ENCODE peak calls at places on chromosomes 1 and 21, in ten cellular contexts. One of them, this sample, is unnamed.

GRCh38 chr1:153100241-153100640 is 5.9 kb upstream of the SPRR2E start:
- DNase-seq in body of pancreas: no peak
- DNase-seq in A549: peak
- DNase-seq in IMR-90: peak
- DNase-seq in heart left ventricle: no peak
- DNase-seq in uterus: no peak
- DNase-seq in prostate gland: no peak
- DNase-seq in adrenal gland: no peak
- DNase-seq in NB4: no peak
- DNase-seq in tibial nerve: no peak
- DNase-seq in this sample: no peak

GRCh38 chr1:117336087-117336817 is 31.0 kb upstream of the MAN1A2 start:
- DNase-seq in adrenal gland: no peak
- DNase-seq in tibial nerve: no peak
- DNase-seq in uterus: no peak
- DNase-seq in body of pancreas: no peak
- DNase-seq in IMR-90: peak
- DNase-seq in heart left ventricle: peak
- DNase-seq in NB4: no peak
- DNase-seq in A549: no peak
- DNase-seq in prostate gland: no peak
- DNase-seq in this sample: no peak

GRCh38 chr1:64922336-64922735 is 44.0 kb downstream of the JAK1 start:
- DNase-seq in IMR-90: no peak
- DNase-seq in uterus: no peak
- DNase-seq in heart left ventricle: no peak
- DNase-seq in NB4: no peak
- DNase-seq in prostate gland: no peak
- DNase-seq in body of pancreas: no peak
- DNase-seq in adrenal gland: no peak
- DNase-seq in tibial nerve: no peak
- DNase-seq in A549: no peak
- DNase-seq in this sample: no peak

GRCh38 chr1:100539836-100540536 is 2.0 kb downstream of the GPR88 start:
- DNase-seq in body of pancreas: peak
- DNase-seq in uterus: no peak
- DNase-seq in prostate gland: no peak
- DNase-seq in A549: peak
- DNase-seq in tibial nerve: no peak
- DNase-seq in adrenal gland: no peak
- DNase-seq in heart left ventricle: no peak
- DNase-seq in IMR-90: peak
- DNase-seq in NB4: peak
- DNase-seq in this sample: no peak

GRCh38 chr1:221272940-221273339 is 393.7 kb downstream of the HLX start:
- DNase-seq in prostate gland: no peak
- DNase-seq in NB4: no peak
- DNase-seq in heart left ventricle: no peak
- DNase-seq in tibial nerve: no peak
- DNase-seq in A549: peak
- DNase-seq in body of pancreas: peak
- DNase-seq in IMR-90: no peak
- DNase-seq in uterus: no peak
- DNase-seq in adrenal gland: no peak
- DNase-seq in this sample: no peak

GRCh38 chr1:111199881-111200801 is at the start of gene DENND2D:
- DNase-seq in prostate gland: no peak
- DNase-seq in adrenal gland: peak
- DNase-seq in tibial nerve: no peak
- DNase-seq in IMR-90: no peak
- DNase-seq in body of pancreas: peak
- DNase-seq in A549: no peak
- DNase-seq in uterus: no peak
- DNase-seq in heart left ventricle: peak
- DNase-seq in NB4: peak
- DNase-seq in this sample: peak

GRCh38 chr1:156435551-156436318 is 64.8 kb downstream of the MEF2D start:
- DNase-seq in body of pancreas: no peak
- DNase-seq in adrenal gland: no peak
- DNase-seq in A549: no peak
- DNase-seq in IMR-90: no peak
- DNase-seq in heart left ventricle: no peak
- DNase-seq in uterus: no peak
- DNase-seq in NB4: no peak
- DNase-seq in tibial nerve: no peak
- DNase-seq in prostate gland: no peak
- DNase-seq in this sample: no peak

GRCh38 chr21:16125274-16125673 is 395.5 kb downstream of the USP25 start:
- DNase-seq in tibial nerve: no peak
- DNase-seq in uterus: no peak
- DNase-seq in NB4: no peak
- DNase-seq in A549: no peak
- DNase-seq in adrenal gland: no peak
- DNase-seq in heart left ventricle: no peak
- DNase-seq in IMR-90: no peak
- DNase-seq in body of pancreas: no peak
- DNase-seq in prostate gland: no peak
- DNase-seq in this sample: no peak

GRCh38 chr21:27734146-27734545 is 767.3 kb upstream of the ADAMTS5 start:
- DNase-seq in prostate gland: no peak
- DNase-seq in adrenal gland: no peak
- DNase-seq in body of pancreas: no peak
- DNase-seq in uterus: no peak
- DNase-seq in A549: no peak
- DNase-seq in NB4: no peak
- DNase-seq in heart left ventricle: no peak
- DNase-seq in IMR-90: peak
- DNase-seq in tibial nerve: no peak
- DNase-seq in this sample: no peak

GRCh38 chr1:37477198-37477931 is 3.0 kb downstream of the ZC3H12A start:
- DNase-seq in heart left ventricle: peak
- DNase-seq in IMR-90: peak
- DNase-seq in NB4: peak
- DNase-seq in uterus: no peak
- DNase-seq in prostate gland: no peak
- DNase-seq in A549: peak
- DNase-seq in adrenal gland: peak
- DNase-seq in body of pancreas: peak
- DNase-seq in tibial nerve: no peak
- DNase-seq in this sample: peak

GRCh38 chr1:31423418-31423947 is 10.5 kb downstream of the SERINC2 start:
- DNase-seq in prostate gland: no peak
- DNase-seq in A549: no peak
- DNase-seq in heart left ventricle: no peak
- DNase-seq in NB4: peak
- DNase-seq in body of pancreas: no peak
- DNase-seq in uterus: no peak
- DNase-seq in adrenal gland: no peak
- DNase-seq in IMR-90: no peak
- DNase-seq in tibial nerve: no peak
- DNase-seq in this sample: no peak

GRCh38 chr1:1777950-1778826 is at the start of gene NADK:
- DNase-seq in uterus: peak
- DNase-seq in adrenal gland: no peak
- DNase-seq in heart left ventricle: peak
- DNase-seq in A549: peak
- DNase-seq in NB4: peak
- DNase-seq in prostate gland: peak
- DNase-seq in IMR-90: peak
- DNase-seq in tibial nerve: no peak
- DNase-seq in body of pancreas: peak
- DNase-seq in this sample: peak
- TF ChIP-seq POLR2A in uterus: peak
- TF ChIP-seq POLR2A in adrenal gland: peak
- TF ChIP-seq POLR2A in heart left ventricle: no peak
- TF ChIP-seq POLR2A in A549: peak
- TF ChIP-seq POLR2A in NB4: peak
- TF ChIP-seq POLR2A in prostate gland: peak
- TF ChIP-seq POLR2A in IMR-90: no peak
- TF ChIP-seq POLR2A in tibial nerve: peak
- TF ChIP-seq POLR2A in body of pancreas: no peak
- TF ChIP-seq POLR2A in this sample: no peak

DNA sequence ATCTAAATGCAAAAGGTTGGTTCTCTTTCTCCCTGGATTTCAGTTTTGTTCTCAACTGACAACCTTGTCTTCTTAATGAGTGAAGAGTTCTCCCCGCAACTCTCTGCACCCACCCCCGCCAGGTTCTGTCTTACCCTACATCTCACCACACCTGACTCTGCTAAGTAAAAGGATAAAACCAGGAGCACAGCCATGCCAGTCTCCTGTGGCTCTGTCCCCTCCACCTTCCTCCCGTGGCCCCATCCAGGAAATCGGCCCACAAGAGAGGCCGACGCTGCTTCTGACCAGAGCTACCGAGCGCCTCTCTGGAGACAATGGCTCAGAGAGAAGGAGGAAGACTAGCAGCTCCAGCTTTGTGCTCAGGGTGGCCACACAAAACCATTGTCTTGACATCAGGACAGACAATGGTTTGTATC is 72.3 kb downstream of the PLEKHA6 start:
- DNase-seq in body of pancreas: peak
- DNase-seq in heart left ventricle: no peak
- DNase-seq in tibial nerve: no peak
- DNase-seq in uterus: no peak
- DNase-seq in prostate gland: no peak
- DNase-seq in IMR-90: no peak
- DNase-seq in A549: peak
- DNase-seq in NB4: peak
- DNase-seq in adrenal gland: no peak
- DNase-seq in this sample: no peak
- H3K4me3 ChIP-seq in body of pancreas: peak
- H3K4me3 ChIP-seq in heart left ventricle: peak
- H3K4me3 ChIP-seq in tibial nerve: no peak
- H3K4me3 ChIP-seq in uterus: no peak
- H3K4me3 ChIP-seq in prostate gland: peak
- H3K4me3 ChIP-seq in IMR-90: no peak
- H3K4me3 ChIP-seq in A549: peak
- H3K4me3 ChIP-seq in NB4: no peak
- H3K4me3 ChIP-seq in adrenal gland: no peak
- H3K4me3 ChIP-seq in this sample: no peak

GRCh38 chr21:44791246-44791645 is 10.4 kb downstream of the UBE2G2 start:
- DNase-seq in adrenal gland: no peak
- DNase-seq in tibial nerve: no peak
- DNase-seq in heart left ventricle: no peak
- DNase-seq in A549: no peak
- DNase-seq in IMR-90: no peak
- DNase-seq in uterus: no peak
- DNase-seq in NB4: no peak
- DNase-seq in body of pancreas: no peak
- DNase-seq in prostate gland: no peak
- DNase-seq in this sample: no peak

GRCh38 chr21:44791993-44792392 is 9.6 kb downstream of the UBE2G2 start:
- DNase-seq in heart left ventricle: no peak
- DNase-seq in body of pancreas: no peak
- DNase-seq in adrenal gland: no peak
- DNase-seq in prostate gland: no peak
- DNase-seq in IMR-90: no peak
- DNase-seq in A549: no peak
- DNase-seq in tibial nerve: no peak
- DNase-seq in NB4: no peak
- DNase-seq in uterus: no peak
- DNase-seq in this sample: no peak

GRCh38 chr21:44793269-44794030 is 8.2 kb downstream of the UBE2G2 start:
- DNase-seq in body of pancreas: peak
- DNase-seq in uterus: peak
- DNase-seq in IMR-90: peak
- DNase-seq in A549: peak
- DNase-seq in heart left ventricle: peak
- DNase-seq in NB4: peak
- DNase-seq in adrenal gland: peak
- DNase-seq in prostate gland: peak
- DNase-seq in tibial nerve: no peak
- DNase-seq in this sample: no peak

GRCh38 chr21:44794031-44794374 is 7.6 kb downstream of the UBE2G2 start:
- DNase-seq in body of pancreas: no peak
- DNase-seq in adrenal gland: no peak
- DNase-seq in heart left ventricle: no peak
- DNase-seq in prostate gland: no peak
- DNase-seq in uterus: no peak
- DNase-seq in A549: no peak
- DNase-seq in IMR-90: no peak
- DNase-seq in NB4: no peak
- DNase-seq in tibial nerve: no peak
- DNase-seq in this sample: no peak

DNA sequence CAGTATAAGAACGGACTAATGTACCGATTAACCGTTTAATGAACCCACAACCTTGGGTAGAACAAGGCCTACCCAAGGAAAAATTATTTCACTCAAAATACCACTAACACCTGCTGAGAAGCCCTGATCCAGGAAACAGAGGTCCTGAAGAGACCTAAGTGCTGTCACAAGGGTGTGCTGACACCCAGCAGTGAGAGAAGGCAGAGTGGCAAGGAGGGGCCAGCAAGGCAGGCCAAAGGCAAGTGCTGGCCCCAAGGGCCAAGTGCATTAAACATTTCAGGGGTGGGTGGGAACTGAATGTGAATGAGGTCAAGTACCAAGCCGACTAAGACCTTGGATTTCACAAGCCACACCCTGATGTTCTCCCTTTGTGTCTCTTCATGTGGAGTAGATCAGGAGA is 9.0 kb downstream of the UBE2G2 start:
- DNase-seq in body of pancreas: no peak
- DNase-seq in NB4: no peak
- DNase-seq in A549: no peak
- DNase-seq in heart left ventricle: no peak
- DNase-seq in uterus: no peak
- DNase-seq in tibial nerve: no peak
- DNase-seq in adrenal gland: no peak
- DNase-seq in prostate gland: no peak
- DNase-seq in IMR-90: no peak
- DNase-seq in this sample: no peak
- TF ChIP-seq POLR2A in body of pancreas: no peak
- TF ChIP-seq POLR2A in NB4: no peak
- TF ChIP-seq POLR2A in A549: no peak
- TF ChIP-seq POLR2A in heart left ventricle: no peak
- TF ChIP-seq POLR2A in uterus: no peak
- TF ChIP-seq POLR2A in tibial nerve: no peak
- TF ChIP-seq POLR2A in adrenal gland: no peak
- TF ChIP-seq POLR2A in prostate gland: no peak
- TF ChIP-seq POLR2A in IMR-90: no peak
- TF ChIP-seq POLR2A in this sample: no peak

DNA sequence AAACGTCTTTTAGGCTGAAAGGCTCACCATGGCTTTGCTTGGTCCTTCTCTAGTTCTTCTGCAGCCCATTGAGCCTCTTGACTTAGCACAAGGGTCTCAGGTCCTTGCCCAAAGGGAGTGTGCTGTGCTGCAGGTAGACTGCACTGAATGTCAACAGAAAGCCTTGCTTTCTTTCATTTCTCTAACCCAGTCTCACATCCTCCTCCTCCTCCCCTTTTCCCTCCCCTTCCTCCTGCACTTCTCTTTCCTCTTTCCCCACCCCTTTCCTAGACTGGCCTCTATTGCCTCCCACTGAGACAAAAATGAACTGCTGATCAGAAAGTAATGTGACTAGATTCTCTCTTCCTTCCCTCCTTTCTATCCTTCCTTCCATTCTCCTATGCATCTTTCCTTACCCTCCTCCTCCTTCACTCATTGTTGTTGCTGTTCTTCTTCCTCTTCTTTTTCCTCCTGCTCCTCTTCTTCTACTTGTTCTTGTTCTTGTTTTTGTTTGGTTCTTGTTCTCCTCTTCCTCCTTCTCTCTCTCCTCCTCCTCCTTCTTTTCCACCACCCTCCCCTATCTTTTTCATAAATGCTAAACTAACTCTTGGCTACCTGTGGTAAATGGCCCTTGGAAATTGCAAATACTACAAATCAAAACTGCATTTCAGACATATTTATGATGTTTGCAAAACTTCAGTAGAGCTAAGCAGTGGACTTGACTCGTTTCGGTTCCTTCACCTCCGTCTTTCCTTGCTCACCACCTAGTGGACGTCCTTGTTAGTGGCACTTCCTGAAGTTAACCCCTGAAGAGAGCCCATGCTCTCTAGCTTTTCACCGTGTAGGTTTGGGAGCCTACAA is at the start of gene SELL:
- DNase-seq in uterus: peak
- DNase-seq in A549: peak
- DNase-seq in adrenal gland: peak
- DNase-seq in tibial nerve: peak
- DNase-seq in prostate gland: peak
- DNase-seq in body of pancreas: peak
- DNase-seq in NB4: peak
- DNase-seq in IMR-90: peak
- DNase-seq in heart left ventricle: peak
- DNase-seq in this sample: peak
- H3K4me3 ChIP-seq in uterus: no peak
- H3K4me3 ChIP-seq in A549: peak
- H3K4me3 ChIP-seq in adrenal gland: no peak
- H3K4me3 ChIP-seq in tibial nerve: no peak
- H3K4me3 ChIP-seq in prostate gland: no peak
- H3K4me3 ChIP-seq in body of pancreas: no peak
- H3K4me3 ChIP-seq in NB4: peak
- H3K4me3 ChIP-seq in IMR-90: peak
- H3K4me3 ChIP-seq in heart left ventricle: peak
- H3K4me3 ChIP-seq in this sample: no peak

This sample was measured in lower leg skin.